ENCODE peak calls at places on chromosome 13, in nine cellular contexts. F is BJ, T is endothelial cell, G is Calu3, I is fibroblast of pulmonary artery, P is AG04450, J is pancreas, L is heart right ventricle, X is osteocyte. V is an unnamed sample.

GRCh38 chr13:21747456-21747855 is 76.6 kb downstream of the FGF9 start:
- DNase-seq in F (no peak), T (no peak), G (no peak), I (no peak), P (no peak), J (no peak), L (no peak), X (no peak), V (no peak)

GRCh38 chr13:47277774-47278173 is 380.9 kb upstream of the HTR2A start:
- DNase-seq in F (no peak), T (no peak), G (no peak), I (peak), P (no peak), J (no peak), L (no peak), X (no peak), V (no peak)

GRCh38 chr13:43924549-43925245 is 45.0 kb downstream of the LACC1 start:
- DNase-seq in F (no peak), T (no peak), G (no peak), I (no peak), P (no peak), J (no peak), L (no peak), X (no peak), V (no peak)

GRCh38 chr13:45768668-45769067 is 66.5 kb downstream of the CBY2 start:
- DNase-seq in F (no peak), T (no peak), G (no peak), I (no peak), P (no peak), J (no peak), L (no peak), X (no peak), V (no peak)

GRCh38 chr13:80336335-80336734 is 4.6 kb downstream of the SPRY2 start:
- DNase-seq in F (no peak), T (no peak), G (no peak), I (peak), P (no peak), J (no peak), L (no peak), X (no peak), V (no peak)

GRCh38 chr13:51618626-51619025 is 34.4 kb downstream of the WDFY2 start:
- DNase-seq in F (no peak), T (no peak), G (no peak), I (peak), P (no peak), J (no peak), L (no peak), X (no peak), V (no peak)

GRCh38 chr13:42753697-42754096 is 27.7 kb upstream of the FAM216B start:
- DNase-seq in F (no peak), T (no peak), G (no peak), I (no peak), P (no peak), J (no peak), L (no peak), X (no peak), V (no peak)

GRCh38 chr13:98678741-98679140 is 73.7 kb downstream of the SLC15A1 start:
- DNase-seq in F (no peak), T (no peak), G (no peak), I (no peak), P (no peak), J (no peak), L (no peak), X (no peak), V (no peak)

GRCh38 chr13:23715762-23716235 is 145.6 kb downstream of the TNFRSF19 start:
- DNase-seq in F (no peak), T (peak), G (peak), I (no peak), P (no peak), J (no peak), L (no peak), X (no peak), V (peak)

GRCh38 chr13:40622246-40622645 is 44.2 kb downstream of the FOXO1 start:
- DNase-seq in F (no peak), T (no peak), G (no peak), I (no peak), P (no peak), J (no peak), L (no peak), X (no peak), V (no peak)

GRCh38 chr13:113129921-113130750 is 7.5 kb downstream of the F10 start:
- DNase-seq in F (no peak), T (no peak), G (no peak), I (peak), P (no peak), J (no peak), L (peak), X (peak), V (no peak)

GRCh38 chr13:52797176-52797575 is 51.3 kb downstream of the PCDH8 start:
- DNase-seq in F (no peak), T (no peak), G (no peak), I (no peak), P (no peak), J (no peak), L (no peak), X (no peak), V (no peak)

GRCh38 chr13:113337976-113338375 is 26.0 kb downstream of the GRTP1 start:
- DNase-seq in F (no peak), T (no peak), G (no peak), I (no peak), P (no peak), J (no peak), L (no peak), X (no peak), V (no peak)

DNA sequence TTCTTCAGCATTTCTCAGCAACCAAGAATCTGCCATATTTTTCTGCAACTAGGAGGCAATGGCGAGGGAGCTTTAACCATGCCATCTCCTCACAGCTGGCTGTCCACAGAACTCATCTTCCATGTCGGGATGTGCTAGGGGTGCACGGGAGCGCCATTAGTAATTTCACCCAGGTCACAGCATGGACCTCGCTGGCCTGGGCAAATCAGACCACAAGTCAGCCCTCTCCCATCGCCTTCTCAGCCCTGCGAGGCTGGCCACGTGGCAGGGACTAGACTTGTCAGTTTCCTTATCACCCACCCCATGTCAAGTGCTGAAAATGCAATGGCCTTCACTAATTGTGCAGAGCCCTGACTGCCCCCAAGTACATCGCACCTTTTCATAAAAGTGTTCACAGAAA is 15.7 kb downstream of the COL4A1 start:
- DNase-seq in F (no peak), T (no peak), G (no peak), I (no peak), P (no peak), J (no peak), L (no peak), X (peak), V (no peak)
- TF ChIP-seq CTCF in F (no peak), T (no peak), G (no peak), I (no peak), P (no peak), J (no peak), L (no peak), X (no peak), V (no peak)

DNA sequence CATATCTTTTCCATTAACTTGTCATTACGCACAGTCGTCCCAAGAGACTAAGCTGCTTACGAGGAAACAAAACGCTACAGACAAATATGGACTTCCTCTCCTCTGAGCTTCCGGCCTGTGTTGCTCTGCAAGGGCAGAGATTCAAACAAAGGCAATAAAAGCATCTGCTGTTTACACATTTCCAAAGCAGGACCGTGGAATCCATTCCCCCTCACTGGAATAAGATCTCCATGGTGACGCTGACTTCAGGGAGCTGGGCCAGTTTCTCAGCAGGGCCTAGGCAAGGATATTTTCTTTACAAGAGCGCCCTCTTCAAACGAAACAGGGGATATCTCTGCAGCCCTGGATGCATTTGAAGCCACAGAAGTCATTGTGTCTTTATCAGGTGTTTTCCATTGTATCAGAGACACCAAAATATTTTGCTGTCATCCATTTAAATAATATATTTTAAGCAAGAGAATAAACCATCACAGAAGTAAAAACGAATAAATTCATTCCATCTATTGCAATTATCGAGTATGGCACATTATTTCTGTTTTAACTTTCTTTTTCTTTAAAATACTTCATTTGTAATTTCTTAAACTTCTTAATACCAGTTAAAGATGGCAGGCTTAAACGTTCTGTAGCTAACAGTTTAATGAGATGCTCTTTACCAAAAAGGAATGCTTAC is 177.5 kb downstream of the DCLK1 start:
- DNase-seq in F (peak), T (peak), G (peak), I (peak), P (peak), J (peak), L (peak), X (peak), V (no peak)
- TF ChIP-seq CTCF in F (peak), T (peak), G (peak), I (peak), P (peak), J (no peak), L (peak), X (peak), V (no peak)

GRCh38 chr13:33490461-33491327 is 205.1 kb upstream of the STARD13 start:
- DNase-seq in F (no peak), T (no peak), G (no peak), I (peak), P (no peak), J (no peak), L (no peak), X (no peak), V (no peak)
- TF ChIP-seq CTCF in F (no peak), T (no peak), G (no peak), I (no peak), P (no peak), J (no peak), L (no peak), X (no peak), V (no peak)

DNA sequence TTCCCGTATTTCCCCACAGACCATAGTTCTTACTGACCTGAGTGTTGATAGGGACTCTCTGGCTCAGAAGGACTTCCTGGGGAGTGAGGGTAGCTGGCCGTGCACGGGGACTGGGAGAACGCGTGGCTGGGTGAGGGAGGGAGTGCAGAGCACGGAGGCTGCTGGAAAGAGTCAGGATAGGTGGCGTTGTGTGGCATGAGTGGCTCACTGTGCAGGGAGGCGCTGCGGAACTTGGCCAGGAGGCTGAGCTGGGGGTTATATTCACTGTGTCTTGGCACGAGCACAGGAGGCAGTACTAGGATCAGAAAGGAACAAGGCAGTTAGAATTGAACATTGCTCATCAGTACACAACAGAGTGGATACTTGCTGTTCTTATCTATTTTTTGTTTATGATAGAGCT is 47.4 kb downstream of the SMAD9 start:
- DNase-seq in F (no peak), T (no peak), G (no peak), I (no peak), P (no peak), J (no peak), L (peak), X (no peak), V (no peak)
- TF ChIP-seq CTCF in F (no peak), T (no peak), G (no peak), I (no peak), P (no peak), J (no peak), L (no peak), X (no peak), V (no peak)

GRCh38 chr13:83151308-83151660 is 731.0 kb downstream of the SLITRK1 start:
- DNase-seq in F (peak), T (no peak), G (no peak), I (peak), P (no peak), J (no peak), L (no peak), X (no peak), V (no peak)

GRCh38 chr13:83153833-83154232 is 728.4 kb downstream of the SLITRK1 start:
- DNase-seq in F (no peak), T (no peak), G (no peak), I (peak), P (no peak), J (no peak), L (no peak), X (no peak), V (no peak)

DNA sequence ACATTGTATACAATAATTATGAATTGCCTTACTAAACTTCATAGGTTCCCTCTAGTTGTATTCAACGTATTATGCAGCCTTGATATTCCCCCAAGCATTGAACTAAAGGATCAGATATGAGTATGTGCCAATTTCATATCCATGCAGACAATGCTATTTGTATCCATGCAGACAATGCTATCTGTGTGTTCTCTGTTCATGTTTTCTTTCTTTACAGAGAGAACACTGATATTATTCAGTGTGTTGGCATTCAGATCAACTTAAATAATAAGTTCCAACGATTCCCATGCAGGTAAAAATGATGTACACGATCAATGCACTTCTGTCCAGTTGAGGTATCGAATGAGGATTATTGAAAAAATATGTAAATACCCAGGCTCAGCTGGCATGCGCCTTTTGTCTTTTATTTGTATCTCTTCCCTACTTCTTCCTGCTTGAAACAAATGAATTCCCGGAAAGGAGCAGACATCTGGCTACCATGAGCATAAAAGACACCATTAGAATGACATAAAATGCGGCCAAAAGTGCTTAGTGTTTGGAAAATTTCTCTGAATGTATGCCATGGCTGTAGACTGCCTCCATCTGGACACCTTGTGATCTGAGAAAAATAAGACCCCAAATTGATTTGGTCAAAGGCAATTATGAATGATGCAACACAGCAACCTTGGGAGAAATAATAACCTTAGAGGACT is 731.5 kb downstream of the SLITRK1 start:
- DNase-seq in F (peak), T (no peak), G (no peak), I (no peak), P (no peak), J (no peak), L (no peak), X (no peak), V (no peak)
- TF ChIP-seq CTCF in F (peak), T (no peak), G (no peak), I (no peak), P (no peak), J (no peak), L (no peak), X (no peak), V (no peak)

GRCh38 chr13:99766641-99767045 is 204.9 kb downstream of the ZIC5 start:
- DNase-seq in F (no peak), T (no peak), G (no peak), I (no peak), P (no peak), J (no peak), L (no peak), X (no peak), V (no peak)
- TF ChIP-seq CTCF in F (no peak), T (no peak), G (no peak), I (no peak), P (no peak), J (no peak), L (no peak), X (peak), V (no peak)

DNA sequence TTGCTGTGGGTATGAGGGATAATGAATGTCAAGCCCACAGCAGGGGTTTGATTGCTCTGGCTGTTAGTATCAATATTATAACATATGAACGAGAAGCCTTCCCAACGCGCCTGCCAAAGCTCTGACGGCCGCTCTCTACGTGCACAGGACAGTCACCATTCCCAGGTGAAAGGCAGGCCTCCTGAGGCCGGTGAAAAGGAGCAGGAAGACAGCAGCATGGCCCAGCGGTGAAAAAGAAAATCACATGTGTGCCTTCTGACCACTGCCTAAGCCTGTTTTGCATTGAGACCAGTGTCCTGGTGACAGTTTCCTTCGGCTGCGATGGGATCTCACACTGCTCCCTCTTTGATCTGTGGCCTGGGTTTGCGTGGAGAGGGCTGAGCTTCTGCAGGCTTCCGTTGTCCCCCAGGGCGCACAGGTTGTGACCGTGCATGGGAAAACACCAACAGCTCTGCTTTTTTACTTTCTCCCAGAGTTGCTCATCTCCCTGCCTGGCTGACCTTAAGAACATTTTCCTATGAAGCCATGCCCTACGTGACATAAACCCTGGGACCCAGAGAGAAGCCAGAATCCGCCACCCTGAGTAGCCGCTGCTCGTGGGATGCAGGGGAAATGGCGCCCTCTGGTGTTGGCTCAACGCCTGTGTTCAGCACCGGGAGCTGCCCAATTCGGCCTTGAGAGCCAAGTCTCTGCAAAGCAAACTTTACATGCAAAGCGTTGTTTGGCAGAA is 112.0 kb upstream of the GPR12 start:
- DNase-seq in F (no peak), T (peak), G (peak), I (peak), P (no peak), J (no peak), L (peak), X (no peak), V (peak)
- TF ChIP-seq CTCF in F (peak), T (peak), G (peak), I (peak), P (peak), J (peak), L (peak), X (peak), V (peak)

V was measured in GM13976.